ENCODE peak calls at places on chromosomes 5 and 9, in nine cellular contexts. One of them, this sample, is unnamed.

GRCh38 chr5:133433641-133434040 is 178.7 kb downstream of the FSTL4 start:
- DNase-seq in HFFc6: no peak
- DNase-seq in cardiac fibroblast: no peak
- DNase-seq in spleen: no peak
- DNase-seq in astrocyte: no peak
- DNase-seq in kidney: no peak
- DNase-seq in WTC11: no peak
- DNase-seq in colonic mucosa: no peak
- DNase-seq in AG10803: no peak
- DNase-seq in this sample: no peak

GRCh38 chr5:178859625-178860521 is at the start of gene ZNF354B:
- DNase-seq in spleen: peak
- DNase-seq in astrocyte: peak
- DNase-seq in HFFc6: peak
- DNase-seq in AG10803: peak
- DNase-seq in cardiac fibroblast: peak
- DNase-seq in WTC11: peak
- DNase-seq in colonic mucosa: peak
- DNase-seq in kidney: peak
- DNase-seq in this sample: peak

GRCh38 chr5:146947181-146947941 is 68.8 kb upstream of the PPP2R2B start:
- DNase-seq in AG10803: no peak
- DNase-seq in astrocyte: no peak
- DNase-seq in colonic mucosa: no peak
- DNase-seq in kidney: no peak
- DNase-seq in WTC11: peak
- DNase-seq in HFFc6: peak
- DNase-seq in spleen: no peak
- DNase-seq in cardiac fibroblast: peak
- DNase-seq in this sample: no peak

GRCh38 chr9:120680161-120680560 is 34.1 kb downstream of the MEGF9 start:
- DNase-seq in astrocyte: no peak
- DNase-seq in HFFc6: no peak
- DNase-seq in AG10803: no peak
- DNase-seq in spleen: no peak
- DNase-seq in kidney: no peak
- DNase-seq in colonic mucosa: no peak
- DNase-seq in cardiac fibroblast: no peak
- DNase-seq in WTC11: no peak
- DNase-seq in this sample: no peak

GRCh38 chr5:56323505-56323904 is 90.4 kb upstream of the ANKRD55 start:
- DNase-seq in HFFc6: peak
- DNase-seq in colonic mucosa: no peak
- DNase-seq in spleen: no peak
- DNase-seq in WTC11: no peak
- DNase-seq in AG10803: peak
- DNase-seq in astrocyte: peak
- DNase-seq in kidney: no peak
- DNase-seq in cardiac fibroblast: peak
- DNase-seq in this sample: no peak

GRCh38 chr5:130871346-130872086 is 293.5 kb downstream of the HINT1 start:
- DNase-seq in AG10803: peak
- DNase-seq in colonic mucosa: peak
- DNase-seq in kidney: no peak
- DNase-seq in spleen: no peak
- DNase-seq in astrocyte: peak
- DNase-seq in WTC11: peak
- DNase-seq in cardiac fibroblast: peak
- DNase-seq in HFFc6: no peak
- DNase-seq in this sample: peak

GRCh38 chr9:69815313-69815712 is 5.3 kb upstream of the CFAP95 start:
- DNase-seq in HFFc6: no peak
- DNase-seq in AG10803: no peak
- DNase-seq in spleen: no peak
- DNase-seq in astrocyte: no peak
- DNase-seq in colonic mucosa: no peak
- DNase-seq in WTC11: no peak
- DNase-seq in cardiac fibroblast: no peak
- DNase-seq in kidney: no peak
- DNase-seq in this sample: no peak

GRCh38 chr5:83608122-83608521 is 112.5 kb downstream of the HAPLN1 start:
- DNase-seq in HFFc6: peak
- DNase-seq in WTC11: peak
- DNase-seq in colonic mucosa: peak
- DNase-seq in astrocyte: peak
- DNase-seq in cardiac fibroblast: peak
- DNase-seq in kidney: no peak
- DNase-seq in spleen: no peak
- DNase-seq in AG10803: peak
- DNase-seq in this sample: no peak

GRCh38 chr9:112065781-112066606 is 109.1 kb downstream of the SUSD1 start:
- DNase-seq in kidney: peak
- DNase-seq in HFFc6: peak
- DNase-seq in cardiac fibroblast: peak
- DNase-seq in spleen: no peak
- DNase-seq in AG10803: no peak
- DNase-seq in astrocyte: peak
- DNase-seq in colonic mucosa: peak
- DNase-seq in WTC11: peak
- DNase-seq in this sample: peak

GRCh38 chr9:77752566-77752965 is 104.4 kb upstream of the GNA14 start:
- DNase-seq in kidney: no peak
- DNase-seq in AG10803: peak
- DNase-seq in astrocyte: peak
- DNase-seq in WTC11: no peak
- DNase-seq in cardiac fibroblast: peak
- DNase-seq in spleen: no peak
- DNase-seq in colonic mucosa: no peak
- DNase-seq in HFFc6: peak
- DNase-seq in this sample: peak
- TF ChIP-seq CTCF in kidney: no peak
- TF ChIP-seq CTCF in AG10803: peak
- TF ChIP-seq CTCF in astrocyte: peak
- TF ChIP-seq CTCF in WTC11: no peak
- TF ChIP-seq CTCF in cardiac fibroblast: peak
- TF ChIP-seq CTCF in spleen: no peak
- TF ChIP-seq CTCF in colonic mucosa: no peak
- TF ChIP-seq CTCF in HFFc6: peak
- TF ChIP-seq CTCF in this sample: peak

DNA sequence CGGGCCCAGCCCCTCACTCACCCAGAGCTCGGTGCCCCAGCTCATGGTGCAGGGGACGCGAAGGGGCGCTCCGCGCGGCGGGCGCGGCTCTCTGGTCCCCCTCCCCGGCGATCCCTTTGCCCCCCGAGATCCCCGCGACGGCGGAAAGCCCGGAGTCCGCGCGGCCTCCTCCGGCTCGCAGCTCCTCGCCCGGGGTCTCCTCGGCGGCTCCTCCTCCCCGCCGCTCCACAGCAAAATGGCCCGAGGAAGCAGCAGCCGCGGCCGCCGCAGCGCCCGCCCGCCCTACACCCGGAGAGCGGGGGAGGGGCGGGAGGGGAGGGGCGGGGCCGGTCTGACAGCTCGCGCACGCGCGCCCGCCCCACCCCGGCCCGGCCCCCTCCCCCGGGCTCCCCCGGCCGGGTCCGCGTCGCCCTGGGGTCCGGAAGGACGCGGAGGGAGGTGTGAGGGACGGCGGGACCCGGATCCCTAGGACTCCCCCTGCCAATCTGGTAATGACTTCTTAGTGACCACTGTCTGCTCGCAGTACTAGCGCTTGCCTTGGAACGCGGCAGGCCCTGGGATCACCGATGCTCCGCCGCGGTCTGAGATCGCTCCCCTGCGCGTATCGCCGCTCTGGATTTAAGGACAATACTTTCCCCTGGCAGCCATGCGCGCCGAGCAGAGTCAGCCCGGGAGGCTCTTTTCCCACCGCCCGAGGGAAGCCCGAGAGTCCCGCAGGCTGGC is at the start of gene FNBP1:
- DNase-seq in cardiac fibroblast: peak
- DNase-seq in WTC11: peak
- DNase-seq in astrocyte: peak
- DNase-seq in colonic mucosa: peak
- DNase-seq in HFFc6: peak
- DNase-seq in spleen: peak
- DNase-seq in kidney: peak
- DNase-seq in AG10803: peak
- DNase-seq in this sample: no peak
- TF ChIP-seq CTCF in cardiac fibroblast: no peak
- TF ChIP-seq CTCF in WTC11: no peak
- TF ChIP-seq CTCF in astrocyte: no peak
- TF ChIP-seq CTCF in colonic mucosa: no peak
- TF ChIP-seq CTCF in HFFc6: no peak
- TF ChIP-seq CTCF in spleen: peak
- TF ChIP-seq CTCF in kidney: no peak
- TF ChIP-seq CTCF in AG10803: no peak
- TF ChIP-seq CTCF in this sample: no peak

GRCh38 chr5:139253115-139253514 is 40.4 kb upstream of the MATR3 start:
- DNase-seq in kidney: no peak
- DNase-seq in spleen: no peak
- DNase-seq in astrocyte: no peak
- DNase-seq in WTC11: no peak
- DNase-seq in HFFc6: no peak
- DNase-seq in AG10803: no peak
- DNase-seq in cardiac fibroblast: no peak
- DNase-seq in colonic mucosa: no peak
- DNase-seq in this sample: no peak

GRCh38 chr5:139246394-139246793 is 47.1 kb upstream of the MATR3 start:
- DNase-seq in WTC11: peak
- DNase-seq in kidney: no peak
- DNase-seq in cardiac fibroblast: peak
- DNase-seq in HFFc6: peak
- DNase-seq in colonic mucosa: no peak
- DNase-seq in AG10803: peak
- DNase-seq in spleen: peak
- DNase-seq in astrocyte: no peak
- DNase-seq in this sample: no peak

GRCh38 chr5:139248826-139249453 is 44.6 kb upstream of the MATR3 start:
- DNase-seq in spleen: no peak
- DNase-seq in kidney: no peak
- DNase-seq in AG10803: no peak
- DNase-seq in WTC11: no peak
- DNase-seq in colonic mucosa: no peak
- DNase-seq in HFFc6: no peak
- DNase-seq in cardiac fibroblast: no peak
- DNase-seq in astrocyte: no peak
- DNase-seq in this sample: no peak

GRCh38 chr5:139251695-139252288 is 41.7 kb upstream of the MATR3 start:
- DNase-seq in AG10803: peak
- DNase-seq in spleen: no peak
- DNase-seq in WTC11: no peak
- DNase-seq in cardiac fibroblast: peak
- DNase-seq in kidney: no peak
- DNase-seq in astrocyte: peak
- DNase-seq in colonic mucosa: no peak
- DNase-seq in HFFc6: no peak
- DNase-seq in this sample: no peak

GRCh38 chr5:139251281-139251687 is 42.3 kb upstream of the MATR3 start:
- DNase-seq in kidney: no peak
- DNase-seq in AG10803: no peak
- DNase-seq in spleen: no peak
- DNase-seq in WTC11: no peak
- DNase-seq in HFFc6: no peak
- DNase-seq in colonic mucosa: peak
- DNase-seq in cardiac fibroblast: no peak
- DNase-seq in astrocyte: no peak
- DNase-seq in this sample: no peak
- TF ChIP-seq CTCF in kidney: peak
- TF ChIP-seq CTCF in AG10803: peak
- TF ChIP-seq CTCF in spleen: peak
- TF ChIP-seq CTCF in WTC11: no peak
- TF ChIP-seq CTCF in HFFc6: no peak
- TF ChIP-seq CTCF in colonic mucosa: no peak
- TF ChIP-seq CTCF in cardiac fibroblast: peak
- TF ChIP-seq CTCF in astrocyte: no peak
- TF ChIP-seq CTCF in this sample: peak

GRCh38 chr5:127290019-127290945 is at the start of gene MEGF10:
- DNase-seq in cardiac fibroblast: peak
- DNase-seq in colonic mucosa: peak
- DNase-seq in HFFc6: no peak
- DNase-seq in WTC11: peak
- DNase-seq in spleen: no peak
- DNase-seq in AG10803: peak
- DNase-seq in kidney: no peak
- DNase-seq in astrocyte: peak
- DNase-seq in this sample: no peak
- TF ChIP-seq CTCF in cardiac fibroblast: peak
- TF ChIP-seq CTCF in colonic mucosa: peak
- TF ChIP-seq CTCF in HFFc6: peak
- TF ChIP-seq CTCF in WTC11: no peak
- TF ChIP-seq CTCF in spleen: peak
- TF ChIP-seq CTCF in AG10803: peak
- TF ChIP-seq CTCF in kidney: peak
- TF ChIP-seq CTCF in astrocyte: peak
- TF ChIP-seq CTCF in this sample: peak

GRCh38 chr5:157311595-157311994 is 45.7 kb downstream of the CYFIP2 start:
- DNase-seq in colonic mucosa: no peak
- DNase-seq in spleen: no peak
- DNase-seq in astrocyte: no peak
- DNase-seq in cardiac fibroblast: no peak
- DNase-seq in WTC11: no peak
- DNase-seq in kidney: no peak
- DNase-seq in HFFc6: no peak
- DNase-seq in AG10803: no peak
- DNase-seq in this sample: no peak
- TF ChIP-seq CTCF in colonic mucosa: no peak
- TF ChIP-seq CTCF in spleen: no peak
- TF ChIP-seq CTCF in astrocyte: no peak
- TF ChIP-seq CTCF in cardiac fibroblast: no peak
- TF ChIP-seq CTCF in WTC11: no peak
- TF ChIP-seq CTCF in kidney: no peak
- TF ChIP-seq CTCF in HFFc6: no peak
- TF ChIP-seq CTCF in AG10803: no peak
- TF ChIP-seq CTCF in this sample: no peak

GRCh38 chr9:4923580-4924544 is 61.2 kb upstream of the JAK2 start:
- DNase-seq in cardiac fibroblast: peak
- DNase-seq in kidney: no peak
- DNase-seq in spleen: no peak
- DNase-seq in WTC11: no peak
- DNase-seq in astrocyte: no peak
- DNase-seq in HFFc6: peak
- DNase-seq in colonic mucosa: no peak
- DNase-seq in AG10803: peak
- DNase-seq in this sample: no peak
- TF ChIP-seq CTCF in cardiac fibroblast: peak
- TF ChIP-seq CTCF in kidney: peak
- TF ChIP-seq CTCF in spleen: peak
- TF ChIP-seq CTCF in WTC11: no peak
- TF ChIP-seq CTCF in astrocyte: no peak
- TF ChIP-seq CTCF in HFFc6: peak
- TF ChIP-seq CTCF in colonic mucosa: peak
- TF ChIP-seq CTCF in AG10803: peak
- TF ChIP-seq CTCF in this sample: peak